ENCODE peak calls at places on chromosome 2, in four cellular contexts. Z is HepG2, J is GM12878, W is K562. N is an unnamed sample.

GRCh38 chr2:241001413-241002274 is 3.2 kb downstream of the SNED1 start:
- DNase-seq in Z (no peak), J (no peak), W (no peak), N (no peak)

GRCh38 chr2:68905116-68905515 is 33.9 kb upstream of the BMP10 start:
- DNase-seq in Z (no peak), J (no peak), W (no peak), N (no peak)

GRCh38 chr2:38932586-38932985 is 42.9 kb downstream of the ARHGEF33 start:
- DNase-seq in Z (no peak), J (no peak), W (no peak), N (no peak)

GRCh38 chr2:37020887-37021796 is 54.8 kb upstream of the STRN start:
- DNase-seq in Z (no peak), J (no peak), W (no peak), N (no peak)

GRCh38 chr2:237509905-237510304 is 22.9 kb downstream of the MLPH start:
- DNase-seq in Z (no peak), J (no peak), W (no peak), N (no peak)

GRCh38 chr2:221567231-221567760 is 4.8 kb downstream of the EPHA4 start:
- DNase-seq in Z (no peak), J (no peak), W (no peak), N (no peak)

GRCh38 chr2:200469708-200470600 is 39.9 kb downstream of the KCTD18 start:
- DNase-seq in Z (no peak), J (no peak), W (no peak), N (no peak)

GRCh38 chr2:85692039-85692645 is 2.0 kb upstream of the GNLY start:
- DNase-seq in Z (no peak), J (no peak), W (no peak), N (no peak)

GRCh38 chr2:59449264-59449663 is 1104.2 kb downstream of the BCL11A start:
- DNase-seq in Z (no peak), J (no peak), W (no peak), N (no peak)

GRCh38 chr2:85779641-85780315 is 26.0 kb downstream of the ATOH8 start:
- DNase-seq in Z (no peak), J (no peak), W (no peak), N (no peak)

GRCh38 chr2:232419245-232420072 is 12.8 kb downstream of the ALPG start:
- DNase-seq in Z (no peak), J (no peak), W (no peak), N (no peak)

GRCh38 chr2:102703748-102704147 is 58.1 kb upstream of the TMEM182 start:
- DNase-seq in Z (peak), J (no peak), W (peak), N (peak)

GRCh38 chr2:64699712-64700111 is 46.0 kb upstream of the SERTAD2 start:
- DNase-seq in Z (no peak), J (peak), W (no peak), N (no peak)

GRCh38 chr2:68216454-68217310 is 35.6 kb downstream of the PPP3R1 start:
- DNase-seq in Z (no peak), J (no peak), W (no peak), N (no peak)

GRCh38 chr2:46297546-46298271 is 502 bp downstream of the EPAS1 start:
- DNase-seq in Z (peak), J (no peak), W (peak), N (no peak)

GRCh38 chr2:111701266-111701665 is 182.7 kb downstream of the ANAPC1 start:
- DNase-seq in Z (no peak), J (no peak), W (no peak), N (no peak)

GRCh38 chr2:128622916-128623620 is 304.4 kb upstream of the HS6ST1 start:
- DNase-seq in Z (no peak), J (no peak), W (no peak), N (no peak)

GRCh38 chr2:64670047-64670446 is 16.3 kb upstream of the SERTAD2 start:
- DNase-seq in Z (no peak), J (no peak), W (no peak), N (no peak)

GRCh38 chr2:158187908-158188307 is 86.2 kb downstream of the UPP2 start:
- DNase-seq in Z (no peak), J (no peak), W (no peak), N (no peak)

GRCh38 chr2:148130571-148130970 is 109.7 kb downstream of the MBD5 start:
- DNase-seq in Z (peak), J (no peak), W (no peak), N (no peak)

GRCh38 chr2:205688417-205689200 is 6.3 kb downstream of the NRP2 start:
- DNase-seq in Z (no peak), J (no peak), W (no peak), N (no peak)

GRCh38 chr2:140659293-140659692 is 1471.5 kb downstream of the LRP1B start:
- DNase-seq in Z (no peak), J (no peak), W (no peak), N (no peak)

GRCh38 chr2:64267699-64268098 is 123.5 kb upstream of the PELI1 start:
- DNase-seq in Z (no peak), J (no peak), W (no peak), N (no peak)

GRCh38 chr2:200466703-200467418 is 43.0 kb downstream of the KCTD18 start:
- DNase-seq in Z (no peak), J (no peak), W (no peak), N (no peak)

GRCh38 chr2:161417428-161418274 is 1.6 kb downstream of the TBR1 start:
- DNase-seq in Z (no peak), J (no peak), W (no peak), N (no peak)
- TF ChIP-seq EZH2 in Z (peak), J (no peak), W (no peak), N (no peak)

DNA sequence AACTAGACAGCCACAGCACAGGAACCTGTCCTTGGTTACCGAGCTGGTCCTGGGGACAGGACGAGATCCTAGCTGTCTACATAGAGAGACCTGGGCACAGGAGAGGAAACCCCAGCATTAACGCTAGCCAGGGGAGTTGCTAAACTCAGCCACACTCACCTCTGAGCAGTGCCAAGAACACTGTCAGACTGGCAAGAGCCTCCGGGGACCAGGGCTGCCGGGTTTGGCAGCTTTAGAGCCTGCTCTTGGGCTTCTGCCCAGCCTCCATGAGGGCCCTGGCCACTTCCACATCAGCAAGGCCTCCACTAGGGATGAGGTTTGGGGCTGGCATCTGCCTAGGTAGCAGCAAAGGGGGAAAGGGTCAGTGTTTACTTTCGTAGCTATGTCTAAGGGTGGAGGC is 6.7 kb downstream of the TMBIM1 start:
- DNase-seq in Z (no peak), J (no peak), W (no peak), N (no peak)
- TF ChIP-seq ZBTB33 in Z (no peak), J (no peak), W (no peak), N (no peak)

DNA sequence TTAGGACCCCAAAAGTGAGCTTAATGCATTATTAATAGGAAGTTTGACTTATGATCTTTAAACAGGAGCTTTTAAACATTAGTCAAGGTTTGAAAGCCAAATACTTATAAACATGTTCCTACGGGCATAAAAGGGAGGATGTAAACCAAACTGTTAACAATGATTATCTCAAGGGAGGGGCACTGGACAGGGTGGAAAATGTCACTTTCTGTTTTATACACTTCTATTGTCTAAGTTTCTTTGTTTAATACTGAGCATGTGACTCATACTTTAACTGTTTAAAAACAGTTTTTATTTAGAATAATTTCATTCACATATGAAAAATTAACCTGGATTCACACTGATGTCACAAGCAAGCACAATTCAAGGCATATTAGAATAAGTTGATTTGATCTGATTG is 18.3 kb upstream of the ITGA6 start:
- DNase-seq in Z (no peak), J (no peak), W (no peak), N (no peak)
- TF ChIP-seq EZH2 in Z (no peak), J (no peak), W (no peak), N (no peak)

GRCh38 chr2:42236911-42237310 is 67.8 kb downstream of the EML4 start:
- DNase-seq in Z (no peak), J (no peak), W (no peak), N (no peak)

GRCh38 chr2:42239289-42239661 is 70.1 kb downstream of the EML4 start:
- DNase-seq in Z (no peak), J (no peak), W (peak), N (no peak)

GRCh38 chr2:42239811-42240210 is 70.7 kb downstream of the EML4 start:
- DNase-seq in Z (no peak), J (no peak), W (no peak), N (no peak)

GRCh38 chr2:42241517-42241916 is 72.4 kb downstream of the EML4 start:
- DNase-seq in Z (no peak), J (no peak), W (no peak), N (no peak)

GRCh38 chr2:42238644-42239288 is 69.6 kb downstream of the EML4 start:
- DNase-seq in Z (peak), J (no peak), W (no peak), N (peak)
- TF ChIP-seq ZBTB33 in Z (no peak), J (no peak), W (no peak), N (no peak)

DNA sequence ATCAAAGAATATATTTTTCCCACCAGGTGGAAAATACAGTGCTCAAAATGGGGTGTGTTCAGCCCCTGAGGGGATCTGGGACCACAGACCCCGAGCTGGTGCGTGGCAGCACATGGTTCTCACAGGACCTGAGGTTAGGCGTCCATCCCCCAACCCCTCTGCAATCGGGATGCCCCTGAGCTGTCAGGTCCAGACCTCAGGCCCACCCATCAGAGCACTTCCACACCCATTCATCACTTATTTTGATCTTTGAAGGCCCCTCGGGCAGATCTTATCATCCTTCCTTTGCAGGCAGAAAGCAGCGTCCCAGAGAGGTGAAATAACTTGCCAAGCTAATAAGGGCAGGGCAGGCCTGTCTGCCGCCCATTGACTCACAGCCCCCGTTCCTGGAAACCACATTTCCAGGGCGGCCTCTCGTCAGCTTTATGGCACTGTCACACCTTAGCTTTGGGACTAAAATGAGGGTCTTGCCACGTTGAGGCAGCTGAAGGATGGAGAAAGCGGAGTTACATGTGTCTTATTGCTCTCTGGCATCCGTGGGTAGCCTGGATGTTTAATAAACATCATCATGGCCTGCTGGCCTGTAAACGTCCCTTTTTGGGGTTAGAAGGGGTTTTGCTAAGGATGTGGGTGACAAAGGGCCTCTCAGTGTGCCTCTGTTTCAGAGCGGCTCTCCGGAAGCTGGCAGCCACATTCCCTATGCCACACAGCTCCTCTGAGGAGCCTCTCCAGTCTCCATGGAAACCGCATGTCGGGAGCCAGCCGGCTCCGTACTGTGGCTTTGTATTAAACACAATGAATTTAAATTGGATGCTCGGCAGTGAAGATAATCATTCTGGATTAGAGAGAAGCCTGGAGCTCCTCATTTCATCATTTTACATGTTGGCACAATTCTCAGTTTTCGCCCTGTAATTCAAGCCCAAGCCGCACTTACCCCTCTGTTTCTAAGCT is 58.3 kb upstream of the MAPRE3 start:
- DNase-seq in Z (no peak), J (no peak), W (no peak), N (no peak)
- TF ChIP-seq EZH2 in Z (no peak), J (no peak), W (no peak), N (no peak)

N was measured in HCT116.